ENCODE peak calls at places on chromosomes 7 and 10, in eight cellular contexts. One of them, this sample, is unnamed.

GRCh38 chr7:119783799-119784198 is 489.2 kb upstream of the KCND2 start:
- DNase-seq in OCI-LY7: no peak
- DNase-seq in neural crest cell: no peak
- DNase-seq in ovary: no peak
- DNase-seq in progenitor cell of endocrine pancreas: no peak
- DNase-seq in Calu3: no peak
- DNase-seq in breast epithelium: no peak
- DNase-seq in A549: no peak
- DNase-seq in this sample: no peak

GRCh38 chr7:99362801-99363200 is 11.7 kb upstream of the ARPC1B start:
- DNase-seq in A549: no peak
- DNase-seq in OCI-LY7: no peak
- DNase-seq in breast epithelium: no peak
- DNase-seq in ovary: no peak
- DNase-seq in neural crest cell: no peak
- DNase-seq in Calu3: no peak
- DNase-seq in progenitor cell of endocrine pancreas: no peak
- DNase-seq in this sample: no peak

GRCh38 chr7:22179442-22179879 is 177.5 kb downstream of the RAPGEF5 start:
- DNase-seq in OCI-LY7: no peak
- DNase-seq in Calu3: no peak
- DNase-seq in ovary: no peak
- DNase-seq in breast epithelium: no peak
- DNase-seq in neural crest cell: no peak
- DNase-seq in A549: no peak
- DNase-seq in progenitor cell of endocrine pancreas: no peak
- DNase-seq in this sample: no peak

GRCh38 chr10:54585572-54585971 is 215.5 kb downstream of the PCDH15 start:
- DNase-seq in progenitor cell of endocrine pancreas: no peak
- DNase-seq in OCI-LY7: no peak
- DNase-seq in neural crest cell: no peak
- DNase-seq in A549: no peak
- DNase-seq in Calu3: peak
- DNase-seq in ovary: no peak
- DNase-seq in breast epithelium: no peak
- DNase-seq in this sample: no peak

GRCh38 chr7:91375378-91375777 is 111.1 kb downstream of the FZD1 start:
- DNase-seq in OCI-LY7: no peak
- DNase-seq in ovary: no peak
- DNase-seq in neural crest cell: no peak
- DNase-seq in progenitor cell of endocrine pancreas: no peak
- DNase-seq in breast epithelium: no peak
- DNase-seq in A549: no peak
- DNase-seq in Calu3: no peak
- DNase-seq in this sample: no peak

GRCh38 chr7:100677308-100678095 is 4.0 kb downstream of the GNB2 start:
- DNase-seq in Calu3: no peak
- DNase-seq in ovary: peak
- DNase-seq in neural crest cell: no peak
- DNase-seq in A549: no peak
- DNase-seq in OCI-LY7: no peak
- DNase-seq in progenitor cell of endocrine pancreas: no peak
- DNase-seq in breast epithelium: no peak
- DNase-seq in this sample: no peak

GRCh38 chr10:72334196-72334831 is 20.4 kb downstream of the DNAJB12 start:
- DNase-seq in neural crest cell: peak
- DNase-seq in OCI-LY7: no peak
- DNase-seq in ovary: peak
- DNase-seq in Calu3: no peak
- DNase-seq in A549: no peak
- DNase-seq in progenitor cell of endocrine pancreas: no peak
- DNase-seq in breast epithelium: no peak
- DNase-seq in this sample: no peak

GRCh38 chr10:119253433-119254174 is 46.2 kb downstream of the GRK5 start:
- DNase-seq in A549: peak
- DNase-seq in neural crest cell: no peak
- DNase-seq in progenitor cell of endocrine pancreas: no peak
- DNase-seq in breast epithelium: peak
- DNase-seq in OCI-LY7: no peak
- DNase-seq in Calu3: peak
- DNase-seq in ovary: peak
- DNase-seq in this sample: no peak

GRCh38 chr7:17774248-17774647 is 166.0 kb downstream of the SNX13 start:
- DNase-seq in breast epithelium: no peak
- DNase-seq in ovary: no peak
- DNase-seq in A549: no peak
- DNase-seq in Calu3: no peak
- DNase-seq in progenitor cell of endocrine pancreas: no peak
- DNase-seq in neural crest cell: no peak
- DNase-seq in OCI-LY7: no peak
- DNase-seq in this sample: no peak

GRCh38 chr7:13603661-13604060 is 385.8 kb downstream of the ETV1 start:
- DNase-seq in Calu3: no peak
- DNase-seq in neural crest cell: no peak
- DNase-seq in OCI-LY7: no peak
- DNase-seq in ovary: no peak
- DNase-seq in breast epithelium: no peak
- DNase-seq in A549: no peak
- DNase-seq in progenitor cell of endocrine pancreas: no peak
- DNase-seq in this sample: no peak

GRCh38 chr7:98235901-98236300 is 16.1 kb downstream of the TECPR1 start:
- DNase-seq in breast epithelium: no peak
- DNase-seq in A549: no peak
- DNase-seq in ovary: no peak
- DNase-seq in progenitor cell of endocrine pancreas: no peak
- DNase-seq in Calu3: no peak
- DNase-seq in neural crest cell: no peak
- DNase-seq in OCI-LY7: no peak
- DNase-seq in this sample: no peak

GRCh38 chr10:116815641-116816415 is 33.5 kb upstream of the ENO4 start:
- DNase-seq in breast epithelium: no peak
- DNase-seq in OCI-LY7: no peak
- DNase-seq in Calu3: no peak
- DNase-seq in A549: no peak
- DNase-seq in ovary: no peak
- DNase-seq in progenitor cell of endocrine pancreas: no peak
- DNase-seq in neural crest cell: no peak
- DNase-seq in this sample: no peak

GRCh38 chr7:40546616-40547501 is 412.1 kb downstream of the SUGCT start:
- DNase-seq in A549: no peak
- DNase-seq in OCI-LY7: no peak
- DNase-seq in breast epithelium: no peak
- DNase-seq in Calu3: no peak
- DNase-seq in ovary: no peak
- DNase-seq in progenitor cell of endocrine pancreas: no peak
- DNase-seq in neural crest cell: no peak
- DNase-seq in this sample: no peak
- TF ChIP-seq CTCF in A549: no peak
- TF ChIP-seq CTCF in OCI-LY7: no peak
- TF ChIP-seq CTCF in breast epithelium: no peak
- TF ChIP-seq CTCF in Calu3: no peak
- TF ChIP-seq CTCF in ovary: no peak
- TF ChIP-seq CTCF in progenitor cell of endocrine pancreas: no peak
- TF ChIP-seq CTCF in neural crest cell: no peak
- TF ChIP-seq CTCF in this sample: no peak

GRCh38 chr7:80392229-80393169 is 119.4 kb downstream of the GNAT3 start:
- DNase-seq in ovary: no peak
- DNase-seq in neural crest cell: no peak
- DNase-seq in Calu3: no peak
- DNase-seq in progenitor cell of endocrine pancreas: no peak
- DNase-seq in A549: peak
- DNase-seq in breast epithelium: no peak
- DNase-seq in OCI-LY7: no peak
- DNase-seq in this sample: no peak
- TF ChIP-seq CTCF in ovary: peak
- TF ChIP-seq CTCF in neural crest cell: peak
- TF ChIP-seq CTCF in Calu3: no peak
- TF ChIP-seq CTCF in progenitor cell of endocrine pancreas: peak
- TF ChIP-seq CTCF in A549: peak
- TF ChIP-seq CTCF in breast epithelium: peak
- TF ChIP-seq CTCF in OCI-LY7: peak
- TF ChIP-seq CTCF in this sample: peak

DNA sequence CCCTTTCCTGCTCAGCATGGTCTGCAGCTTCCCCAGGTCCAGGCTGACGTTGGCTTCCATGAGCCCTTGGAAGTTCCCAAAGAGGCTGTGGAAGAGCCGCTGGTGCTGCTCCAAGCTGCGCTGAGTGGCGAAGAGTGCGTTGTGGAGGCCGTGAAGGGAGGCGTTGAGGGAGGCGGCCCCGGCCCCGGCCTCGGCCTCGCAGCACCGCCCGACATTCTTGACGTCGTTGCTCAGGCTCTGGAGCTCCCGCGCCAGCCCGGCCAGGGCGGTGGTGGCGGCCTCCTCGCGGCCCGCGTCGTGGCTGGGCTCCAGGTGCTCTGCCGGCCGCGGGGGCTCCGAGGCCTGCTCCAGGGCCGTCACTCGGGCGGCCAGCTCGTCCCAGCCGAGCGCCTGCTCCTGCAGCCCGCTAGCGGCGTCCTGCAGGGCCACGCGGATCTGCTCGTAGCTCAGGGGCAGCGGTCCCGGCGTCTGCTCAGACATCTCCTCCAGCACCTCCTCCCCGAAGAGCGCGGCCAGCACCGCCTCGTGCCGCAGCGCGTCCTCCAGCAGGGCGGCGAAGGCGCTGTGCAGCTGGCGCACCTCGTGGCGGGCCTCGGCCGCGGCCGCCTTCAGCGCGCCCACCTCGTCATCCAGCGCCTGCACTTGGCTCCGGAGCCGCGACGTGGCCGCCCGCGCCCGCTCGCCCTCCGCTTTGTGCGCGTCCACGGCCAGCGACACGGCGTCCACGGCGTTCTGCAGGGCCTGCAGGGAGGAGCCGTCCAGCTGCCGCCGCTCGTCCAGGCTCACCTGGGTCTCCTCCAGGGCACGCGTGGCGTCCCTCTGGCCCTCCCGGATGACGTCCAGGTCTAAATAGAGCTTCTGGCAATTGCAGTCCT is 14.7 kb downstream of the MMRN2 start:
- DNase-seq in neural crest cell: no peak
- DNase-seq in A549: no peak
- DNase-seq in progenitor cell of endocrine pancreas: no peak
- DNase-seq in breast epithelium: peak
- DNase-seq in OCI-LY7: no peak
- DNase-seq in Calu3: no peak
- DNase-seq in ovary: no peak
- DNase-seq in this sample: no peak
- TF ChIP-seq CTCF in neural crest cell: no peak
- TF ChIP-seq CTCF in A549: no peak
- TF ChIP-seq CTCF in progenitor cell of endocrine pancreas: no peak
- TF ChIP-seq CTCF in breast epithelium: no peak
- TF ChIP-seq CTCF in OCI-LY7: no peak
- TF ChIP-seq CTCF in Calu3: no peak
- TF ChIP-seq CTCF in ovary: no peak
- TF ChIP-seq CTCF in this sample: no peak

DNA sequence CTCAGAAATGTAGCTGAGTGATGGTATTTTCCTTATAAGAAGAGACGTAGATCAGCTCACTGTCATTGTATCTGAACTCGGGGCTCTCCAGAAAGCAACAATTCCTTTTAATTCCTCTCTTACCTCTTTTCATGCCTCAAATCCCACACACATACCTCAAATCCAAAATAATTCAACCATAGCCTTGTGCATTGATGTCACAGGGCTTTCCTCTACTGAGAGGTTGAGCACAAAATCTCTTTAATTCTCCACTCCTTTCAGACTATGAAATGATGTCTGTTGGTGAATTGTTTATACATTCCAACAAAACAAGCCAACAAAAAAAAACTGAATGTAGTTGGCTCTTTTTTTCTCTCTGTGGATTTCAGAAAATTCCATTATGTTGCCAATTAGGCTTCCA is 53.2 kb downstream of the BPGM start:
- DNase-seq in OCI-LY7: no peak
- DNase-seq in Calu3: no peak
- DNase-seq in ovary: no peak
- DNase-seq in progenitor cell of endocrine pancreas: no peak
- DNase-seq in A549: no peak
- DNase-seq in neural crest cell: no peak
- DNase-seq in breast epithelium: no peak
- DNase-seq in this sample: no peak
- TF ChIP-seq CTCF in OCI-LY7: no peak
- TF ChIP-seq CTCF in Calu3: no peak
- TF ChIP-seq CTCF in ovary: no peak
- TF ChIP-seq CTCF in progenitor cell of endocrine pancreas: no peak
- TF ChIP-seq CTCF in A549: no peak
- TF ChIP-seq CTCF in neural crest cell: no peak
- TF ChIP-seq CTCF in breast epithelium: no peak
- TF ChIP-seq CTCF in this sample: no peak

GRCh38 chr10:70736470-70736982 is 48.7 kb downstream of the TBATA start:
- DNase-seq in Calu3: no peak
- DNase-seq in breast epithelium: no peak
- DNase-seq in ovary: no peak
- DNase-seq in OCI-LY7: no peak
- DNase-seq in A549: no peak
- DNase-seq in neural crest cell: no peak
- DNase-seq in progenitor cell of endocrine pancreas: no peak
- DNase-seq in this sample: no peak

GRCh38 chr10:70740441-70741288 is 44.5 kb downstream of the TBATA start:
- DNase-seq in breast epithelium: no peak
- DNase-seq in progenitor cell of endocrine pancreas: no peak
- DNase-seq in A549: no peak
- DNase-seq in ovary: no peak
- DNase-seq in OCI-LY7: no peak
- DNase-seq in neural crest cell: no peak
- DNase-seq in Calu3: no peak
- DNase-seq in this sample: no peak

GRCh38 chr10:70737250-70737649 is 47.9 kb downstream of the TBATA start:
- DNase-seq in breast epithelium: no peak
- DNase-seq in Calu3: no peak
- DNase-seq in neural crest cell: no peak
- DNase-seq in progenitor cell of endocrine pancreas: no peak
- DNase-seq in OCI-LY7: no peak
- DNase-seq in A549: no peak
- DNase-seq in ovary: no peak
- DNase-seq in this sample: no peak

GRCh38 chr10:70737977-70738376 is 47.2 kb downstream of the TBATA start:
- DNase-seq in ovary: no peak
- DNase-seq in neural crest cell: no peak
- DNase-seq in progenitor cell of endocrine pancreas: no peak
- DNase-seq in OCI-LY7: no peak
- DNase-seq in breast epithelium: no peak
- DNase-seq in A549: no peak
- DNase-seq in Calu3: no peak
- DNase-seq in this sample: no peak

GRCh38 chr10:70738425-70739121 is 46.6 kb downstream of the TBATA start:
- DNase-seq in breast epithelium: no peak
- DNase-seq in OCI-LY7: peak
- DNase-seq in progenitor cell of endocrine pancreas: no peak
- DNase-seq in A549: peak
- DNase-seq in neural crest cell: no peak
- DNase-seq in ovary: no peak
- DNase-seq in Calu3: no peak
- DNase-seq in this sample: no peak
- TF ChIP-seq CTCF in breast epithelium: no peak
- TF ChIP-seq CTCF in OCI-LY7: no peak
- TF ChIP-seq CTCF in progenitor cell of endocrine pancreas: peak
- TF ChIP-seq CTCF in A549: no peak
- TF ChIP-seq CTCF in neural crest cell: peak
- TF ChIP-seq CTCF in ovary: no peak
- TF ChIP-seq CTCF in Calu3: no peak
- TF ChIP-seq CTCF in this sample: peak

This sample was measured in endothelial cell.